ENCODE peak calls at places on chromosomes 5 and 9, in five cellular contexts. One of them, this sample, is unnamed.

GRCh38 chr5:63310644-63311043 is 651.6 kb downstream of the HTR1A start:
- DNase-seq in A549: no peak
- DNase-seq in endothelial cell of umbilical vein: no peak
- DNase-seq in K562: no peak
- DNase-seq in GM12878: no peak
- DNase-seq in this sample: no peak

GRCh38 chr9:125145425-125145824 is 2.1 kb upstream of the SCAI start:
- DNase-seq in A549: no peak
- DNase-seq in endothelial cell of umbilical vein: no peak
- DNase-seq in K562: no peak
- DNase-seq in GM12878: no peak
- DNase-seq in this sample: peak; percentile 65

GRCh38 chr5:35924122-35924949 is 14.1 kb downstream of the CAPSL start:
- DNase-seq in A549: no peak
- DNase-seq in endothelial cell of umbilical vein: no peak
- DNase-seq in K562: no peak
- DNase-seq in GM12878: no peak
- DNase-seq in this sample: no peak

GRCh38 chr9:121750715-121751623 is 99.5 kb downstream of the DAB2IP start:
- DNase-seq in A549: no peak
- DNase-seq in endothelial cell of umbilical vein: no peak
- DNase-seq in K562: no peak
- DNase-seq in GM12878: no peak
- DNase-seq in this sample: no peak

GRCh38 chr5:18972244-18972643 is 1015.8 kb downstream of the CDH18 start:
- DNase-seq in A549: no peak
- DNase-seq in endothelial cell of umbilical vein: no peak
- DNase-seq in K562: no peak
- DNase-seq in GM12878: no peak
- DNase-seq in this sample: no peak

GRCh38 chr9:91935066-91935729 is 14.8 kb downstream of the ROR2 start:
- DNase-seq in A549: no peak
- DNase-seq in endothelial cell of umbilical vein: no peak
- DNase-seq in K562: no peak
- DNase-seq in GM12878: no peak
- DNase-seq in this sample: no peak

GRCh38 chr9:77903666-77904248 is 127.9 kb downstream of the GNAQ start:
- DNase-seq in A549: no peak
- DNase-seq in endothelial cell of umbilical vein: no peak
- DNase-seq in K562: no peak
- DNase-seq in GM12878: no peak
- DNase-seq in this sample: no peak

GRCh38 chr9:113558632-113559502 is 95.3 kb downstream of the RGS3 start:
- DNase-seq in A549: no peak
- DNase-seq in endothelial cell of umbilical vein: peak; percentile 79
- DNase-seq in K562: no peak
- DNase-seq in GM12878: no peak
- DNase-seq in this sample: no peak

GRCh38 chr9:118606669-118607068 is 762.6 kb downstream of the BRINP1 start:
- DNase-seq in A549: no peak
- DNase-seq in endothelial cell of umbilical vein: no peak
- DNase-seq in K562: no peak
- DNase-seq in GM12878: no peak
- DNase-seq in this sample: no peak

GRCh38 chr5:66582499-66582898 is 13.7 kb upstream of the MAST4 start:
- DNase-seq in A549: no peak
- DNase-seq in endothelial cell of umbilical vein: no peak
- DNase-seq in K562: no peak
- DNase-seq in GM12878: no peak
- DNase-seq in this sample: no peak

GRCh38 chr5:35745193-35745592 is 111.5 kb upstream of the IL7R start:
- DNase-seq in A549: no peak
- DNase-seq in endothelial cell of umbilical vein: no peak
- DNase-seq in K562: no peak
- DNase-seq in GM12878: no peak
- DNase-seq in this sample: no peak

GRCh38 chr5:133198511-133198910 is 146.7 kb downstream of the HSPA4 start:
- DNase-seq in A549: no peak
- DNase-seq in endothelial cell of umbilical vein: no peak
- DNase-seq in K562: no peak
- DNase-seq in GM12878: no peak
- DNase-seq in this sample: no peak
- TF ChIP-seq MYC in A549: no peak
- TF ChIP-seq MYC in endothelial cell of umbilical vein: no peak
- TF ChIP-seq MYC in K562: no peak
- TF ChIP-seq MYC in GM12878: no peak
- TF ChIP-seq MYC in this sample: no peak

DNA sequence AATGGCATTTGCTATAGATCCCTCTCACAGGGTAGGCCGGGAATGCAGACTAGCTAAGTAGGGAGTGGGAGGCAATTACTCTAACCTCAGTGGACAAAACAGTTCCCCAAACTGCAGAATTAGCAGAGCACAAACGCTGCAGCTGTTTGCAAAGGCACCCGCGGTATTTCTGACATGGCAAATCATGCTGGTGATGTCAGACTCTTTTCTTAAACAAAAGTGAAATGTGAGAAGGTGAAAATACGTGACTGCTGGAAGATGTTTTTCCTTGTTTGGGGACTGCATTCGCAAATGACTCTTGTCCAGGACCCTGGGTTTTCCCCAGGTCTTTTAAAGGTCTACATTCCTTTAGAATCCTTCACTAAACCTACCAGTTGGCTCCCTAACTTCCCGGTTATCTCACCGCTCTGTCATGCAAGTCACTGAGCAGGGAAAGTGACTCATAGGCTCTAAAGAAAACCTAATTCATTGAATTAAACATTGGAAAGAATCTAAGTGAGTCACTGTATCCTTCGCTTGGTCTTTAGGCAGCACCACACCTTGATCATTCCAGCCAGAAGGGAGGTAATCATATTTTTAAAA is 91.5 kb upstream of the DNAH5 start:
- DNase-seq in A549: peak; percentile 97
- DNase-seq in endothelial cell of umbilical vein: peak; percentile 96
- DNase-seq in K562: no peak
- DNase-seq in GM12878: no peak
- DNase-seq in this sample: peak; percentile 72
- TF ChIP-seq POLR2A in A549: no peak
- TF ChIP-seq POLR2A in endothelial cell of umbilical vein: no peak
- TF ChIP-seq POLR2A in K562: no peak
- TF ChIP-seq POLR2A in GM12878: no peak
- TF ChIP-seq POLR2A in this sample: no peak

GRCh38 chr9:101235105-101235866 is 149.5 kb downstream of the BAAT start:
- DNase-seq in A549: peak; percentile 35
- DNase-seq in endothelial cell of umbilical vein: peak; percentile 58
- DNase-seq in K562: no peak
- DNase-seq in GM12878: no peak
- DNase-seq in this sample: peak; percentile 39
- TF ChIP-seq MYC in A549: no peak
- TF ChIP-seq MYC in endothelial cell of umbilical vein: no peak
- TF ChIP-seq MYC in K562: no peak
- TF ChIP-seq MYC in GM12878: no peak
- TF ChIP-seq MYC in this sample: no peak

GRCh38 chr9:127112056-127112455 is 10.4 kb downstream of the ANGPTL2 start:
- DNase-seq in A549: no peak
- DNase-seq in endothelial cell of umbilical vein: no peak
- DNase-seq in K562: no peak
- DNase-seq in GM12878: no peak
- DNase-seq in this sample: no peak
- TF ChIP-seq POLR2A in A549: no peak
- TF ChIP-seq POLR2A in endothelial cell of umbilical vein: no peak
- TF ChIP-seq POLR2A in K562: no peak
- TF ChIP-seq POLR2A in GM12878: no peak
- TF ChIP-seq POLR2A in this sample: no peak

GRCh38 chr9:127781821-127782220 is 3.4 kb upstream of the SH2D3C start:
- DNase-seq in A549: no peak
- DNase-seq in endothelial cell of umbilical vein: peak; percentile 46
- DNase-seq in K562: no peak
- DNase-seq in GM12878: no peak
- DNase-seq in this sample: peak; percentile 48

GRCh38 chr9:127783644-127784043 is 2.2 kb upstream of the CDK9 start:
- DNase-seq in A549: no peak
- DNase-seq in endothelial cell of umbilical vein: no peak
- DNase-seq in K562: no peak
- DNase-seq in GM12878: no peak
- DNase-seq in this sample: peak; percentile 94

GRCh38 chr9:127780126-127780885 is 1.8 kb upstream of the SH2D3C start:
- DNase-seq in A549: no peak
- DNase-seq in endothelial cell of umbilical vein: no peak
- DNase-seq in K562: no peak
- DNase-seq in GM12878: no peak
- DNase-seq in this sample: peak; percentile 32

GRCh38 chr9:127785023-127785932 is 556 bp upstream of the CDK9 start:
- DNase-seq in A549: peak; percentile 85
- DNase-seq in endothelial cell of umbilical vein: peak; percentile 89
- DNase-seq in K562: peak; percentile 94
- DNase-seq in GM12878: no peak
- DNase-seq in this sample: peak; percentile 91

GRCh38 chr9:127783111-127783621 is 2.7 kb upstream of the CDK9 start:
- DNase-seq in A549: no peak
- DNase-seq in endothelial cell of umbilical vein: peak; percentile 48
- DNase-seq in K562: no peak
- DNase-seq in GM12878: peak; percentile 73
- DNase-seq in this sample: peak; percentile 98
- TF ChIP-seq MYC in A549: no peak
- TF ChIP-seq MYC in endothelial cell of umbilical vein: no peak
- TF ChIP-seq MYC in K562: no peak
- TF ChIP-seq MYC in GM12878: no peak
- TF ChIP-seq MYC in this sample: no peak

GRCh38 chr5:14144586-14145355 is 1.6 kb downstream of the TRIO start:
- DNase-seq in A549: peak; percentile 81
- DNase-seq in endothelial cell of umbilical vein: peak; percentile 73
- DNase-seq in K562: peak; percentile 29
- DNase-seq in GM12878: peak; percentile 76
- DNase-seq in this sample: peak; percentile 67
- TF ChIP-seq POLR2A in A549: no peak
- TF ChIP-seq POLR2A in endothelial cell of umbilical vein: peak; percentile 4
- TF ChIP-seq POLR2A in K562: no peak
- TF ChIP-seq POLR2A in GM12878: peak; percentile 66
- TF ChIP-seq POLR2A in this sample: no peak

DNA sequence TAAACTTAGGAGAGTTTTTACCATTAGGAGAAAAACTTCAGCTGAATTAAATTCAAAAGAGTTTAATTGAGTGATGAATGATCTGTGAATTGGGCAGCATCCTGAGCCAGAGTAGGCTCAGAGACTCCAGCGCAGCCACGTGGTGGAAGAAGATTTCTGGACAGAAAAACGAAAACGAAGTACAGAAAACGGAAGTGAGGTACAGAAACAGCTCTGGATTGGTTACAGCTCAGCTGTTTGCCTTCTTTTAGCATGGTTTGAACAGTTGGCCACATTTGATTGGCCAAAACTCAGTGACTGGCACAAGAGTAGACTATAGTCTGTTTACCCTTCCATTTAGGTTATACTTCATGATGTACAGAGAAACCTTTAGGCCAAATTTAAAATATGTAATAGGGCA is 69.2 kb upstream of the PLPP1 start:
- DNase-seq in A549: peak; percentile 37
- DNase-seq in endothelial cell of umbilical vein: no peak
- DNase-seq in K562: no peak
- DNase-seq in GM12878: no peak
- DNase-seq in this sample: no peak
- TF ChIP-seq MYC in A549: no peak
- TF ChIP-seq MYC in endothelial cell of umbilical vein: no peak
- TF ChIP-seq MYC in K562: no peak
- TF ChIP-seq MYC in GM12878: no peak
- TF ChIP-seq MYC in this sample: no peak

DNA sequence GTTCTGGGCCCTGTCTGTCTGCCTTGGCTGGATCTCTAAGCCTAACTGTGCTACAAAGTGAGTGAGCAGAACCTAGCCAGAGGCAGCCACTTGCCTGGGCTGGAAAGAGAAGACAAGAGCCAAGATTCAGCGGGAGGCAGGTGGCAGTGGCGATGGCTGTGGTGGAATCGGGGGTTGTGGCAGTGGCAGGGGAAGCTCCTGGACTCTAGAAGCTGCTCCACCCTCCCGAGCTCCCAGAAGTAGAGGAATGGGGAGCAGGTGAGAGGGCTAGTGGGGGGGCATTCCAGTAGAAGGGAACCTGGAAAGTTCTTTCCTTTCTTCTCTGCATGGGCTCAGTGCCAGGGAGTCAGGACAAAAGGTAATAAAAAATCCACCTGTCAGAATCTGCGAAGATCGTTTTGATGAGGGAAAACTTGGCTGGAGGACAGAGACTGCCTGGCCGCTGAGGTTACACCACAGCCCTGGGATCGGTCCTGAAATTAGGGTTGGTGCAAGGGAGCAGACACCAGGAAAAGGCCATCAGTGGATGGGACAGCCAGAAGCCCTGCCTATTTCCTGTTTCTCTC is 1.7 kb downstream of the CRAT start:
- DNase-seq in A549: no peak
- DNase-seq in endothelial cell of umbilical vein: no peak
- DNase-seq in K562: no peak
- DNase-seq in GM12878: no peak
- DNase-seq in this sample: no peak
- TF ChIP-seq POLR2A in A549: no peak
- TF ChIP-seq POLR2A in endothelial cell of umbilical vein: no peak
- TF ChIP-seq POLR2A in K562: no peak
- TF ChIP-seq POLR2A in GM12878: no peak
- TF ChIP-seq POLR2A in this sample: no peak

DNA sequence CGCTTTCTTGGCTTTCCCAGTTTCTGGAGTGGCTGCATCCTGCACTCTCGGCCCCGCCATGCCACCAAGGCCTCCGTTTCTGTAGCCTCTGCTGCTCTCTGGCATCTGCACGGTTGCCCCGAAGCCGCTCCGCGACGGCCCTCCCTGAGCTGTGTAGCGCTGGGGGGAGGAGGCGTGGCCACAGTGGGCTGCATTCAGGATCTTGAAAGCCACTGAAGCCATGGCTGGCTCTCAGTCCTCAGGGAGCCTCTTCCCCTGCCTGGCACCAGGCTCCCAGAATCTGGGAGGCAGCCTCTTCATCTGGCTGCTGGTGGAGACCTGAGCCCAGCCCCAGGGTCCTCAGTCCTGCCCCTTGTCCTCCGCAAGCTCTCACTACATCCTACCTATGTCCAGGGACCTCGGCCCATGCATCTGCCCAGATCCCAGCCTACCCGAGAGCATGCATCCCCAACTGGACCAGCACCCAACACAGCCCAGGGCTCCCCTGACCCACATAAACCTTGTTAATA is 25.1 kb downstream of the PAEP start:
- DNase-seq in A549: no peak
- DNase-seq in endothelial cell of umbilical vein: no peak
- DNase-seq in K562: no peak
- DNase-seq in GM12878: no peak
- DNase-seq in this sample: no peak
- TF ChIP-seq MYC in A549: no peak
- TF ChIP-seq MYC in endothelial cell of umbilical vein: no peak
- TF ChIP-seq MYC in K562: no peak
- TF ChIP-seq MYC in GM12878: no peak
- TF ChIP-seq MYC in this sample: no peak